ENCODE peak calls at places on chromosomes 13 and 19, in four cellular contexts. A is tibial nerve, Y is K562, V is GM12878. F is an unnamed sample.
A peak's percentile ranks its signal among the peaks of the same experiment; 100 is the strongest.

GRCh38 chr13:98327326-98328314 is 150.6 kb upstream of the RNF113B start:
- DNase-seq in A (no peak), V (no peak), Y (no peak), F (no peak)

GRCh38 chr13:112061367-112062046 is 5.4 kb upstream of the SOX1 start:
- DNase-seq in V (no peak), A (no peak), Y (no peak), F (no peak)

GRCh38 chr13:102567857-102568256 is 28.9 kb upstream of the TPP2 start:
- DNase-seq in Y (no peak), V (no peak), A (no peak), F (no peak)

GRCh38 chr13:35771898-35772297 is 295.4 kb upstream of the MAB21L1 start:
- DNase-seq in A (no peak), Y (no peak), V (no peak), F (no peak)

GRCh38 chr19:1813837-1814217 is 1.8 kb upstream of the ATP8B3 start:
- DNase-seq in A (no peak), Y (no peak), V (no peak), F (no peak)

GRCh38 chr13:44198826-44199225 is 174.8 kb upstream of the SERP2 start:
- DNase-seq in Y (no peak), V (no peak), A (no peak), F (no peak)

GRCh38 chr19:33029746-33030303 is 34.9 kb downstream of the RHPN2 start:
- DNase-seq in Y (no peak), A (no peak), V (no peak), F (no peak)

GRCh38 chr19:35043906-35044305 is 2.4 kb downstream of the HPN start:
- DNase-seq in Y (no peak), V (no peak), A (no peak), F (no peak)

GRCh38 chr19:52140077-52140710 is 456 bp upstream of the ZNF616 start:
- DNase-seq in V (no peak), Y (no peak), A (no peak), F (no peak)

GRCh38 chr19:2612619-2613249 is 89.8 kb downstream of the GNG7 start:
- DNase-seq in A (no peak), Y (no peak), V (no peak), F (no peak)

GRCh38 chr19:44573647-44574046 is 39.7 kb upstream of the IGSF23 start:
- DNase-seq in V (no peak), A (no peak), Y (no peak), F (no peak)

GRCh38 chr19:7515091-7515470 is 822 bp upstream of the ZNF358 start:
- DNase-seq in V (no peak), Y (no peak), A (no peak), F (peak; percentile 54)

GRCh38 chr19:7516878-7517277 is 975 bp downstream of the ZNF358 start:
- DNase-seq in A (no peak), V (no peak), Y (no peak), F (no peak)

GRCh38 chr19:7513809-7514642 is 1.9 kb upstream of the ZNF358 start:
- DNase-seq in A (no peak), V (no peak), Y (no peak), F (no peak)

GRCh38 chr19:7516281-7516862 is 469 bp downstream of the ZNF358 start:
- DNase-seq in V (no peak), Y (no peak), A (no peak), F (no peak)

DNA sequence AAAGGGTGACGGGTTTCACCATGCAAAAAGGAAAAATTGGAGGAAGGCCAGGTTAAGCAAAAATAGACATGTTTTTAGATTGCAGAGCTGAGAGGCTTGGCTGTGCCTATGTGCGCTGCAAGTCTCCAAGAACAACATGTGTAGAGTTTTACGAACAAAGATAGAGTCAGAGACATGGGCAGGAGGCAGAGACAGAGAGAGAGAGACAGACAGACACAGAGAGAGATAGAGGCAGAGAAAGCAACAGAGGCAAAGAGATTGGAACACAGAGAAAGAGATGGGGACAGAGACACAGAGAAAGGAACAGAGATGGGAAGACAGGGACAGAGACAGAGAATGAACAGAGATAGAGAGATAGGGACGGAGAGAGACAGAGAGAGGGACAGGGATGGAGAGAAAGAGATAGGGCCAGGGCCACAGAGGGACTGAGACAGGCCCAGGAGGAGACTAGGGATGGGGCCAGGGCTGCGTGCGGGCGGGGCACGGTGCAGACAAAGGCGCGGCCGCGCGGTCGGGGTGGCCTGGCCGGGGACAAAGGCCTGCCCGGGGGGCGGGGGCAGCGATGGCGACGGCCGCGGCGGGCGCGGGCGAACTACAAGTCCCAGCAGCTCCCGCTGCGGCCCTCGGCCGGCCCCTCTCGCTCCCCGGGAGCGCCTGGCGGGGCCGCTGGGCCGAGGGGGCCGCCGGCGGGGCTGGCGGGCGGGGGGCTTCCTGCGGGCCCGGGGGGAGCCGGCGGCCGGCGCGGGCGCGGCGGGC is at the start of gene ZNF358:
- DNase-seq in A (peak; percentile 43), V (no peak), Y (peak; percentile 88), F (peak; percentile 86)
- TF ChIP-seq EP300 in A (no peak), V (no peak), Y (no peak), F (no peak)

GRCh38 chr19:21423057-21424041 is 26.4 kb downstream of the ZNF493 start:
- DNase-seq in A (no peak), Y (no peak), V (no peak), F (no peak)
- H3K36me3 ChIP-seq in A (peaks cover 54% of the 10 kb centered on the region), Y (no peaks in the 10 kb centered on the region), V (no peaks in the 10 kb centered on the region), F (peaks cover 23% of the 10 kb centered on the region)

GRCh38 chr13:108566413-108567170 is 62.8 kb upstream of the MYO16 start:
- DNase-seq in Y (no peak), A (no peak), V (no peak), F (no peak)

GRCh38 chr13:108560092-108560491 is 69.3 kb upstream of the MYO16 start:
- DNase-seq in A (no peak), Y (no peak), V (no peak), F (no peak)

GRCh38 chr13:108558489-108558888 is 70.9 kb upstream of the MYO16 start:
- DNase-seq in Y (no peak), V (no peak), A (no peak), F (no peak)

GRCh38 chr13:108561152-108561551 is 68.3 kb upstream of the MYO16 start:
- DNase-seq in V (no peak), Y (no peak), A (no peak), F (no peak)
- H3K4me3 ChIP-seq in V (no peak overlapping the region), Y (no peak overlapping the region), A (no peak overlapping the region), F (no peak overlapping the region)

GRCh38 chr13:56773148-56773547 is 367.6 kb upstream of the PRR20A start:
- DNase-seq in V (no peak), Y (no peak), A (no peak), F (no peak)
- TF ChIP-seq EP300 in V (no peak), Y (no peak), A (no peak), F (no peak)

F was measured in transverse colon.